ENCODE peak calls at places on chromosomes 11 and 22, in four cellular contexts. Z is iPS DF 6.9; H is thyroid gland; D is CD4-positive, alpha-beta memory T cell. K is an unnamed sample. For H3K4me1 and H3K27me3, the result is how much of the 10 kb centered on the place peaks cover.

GRCh38 chr11:110065189-110065588 is 28.0 kb upstream of the ZC3H12C start:
- DNase-seq in Z (no peak), H (no peak), D (no peak), K (no peak)

GRCh38 chr11:126268361-126268707 is 361 bp downstream of the SRPRA start:
- DNase-seq in Z (no peak), D (no peak), H (no peak), K (no peak)

GRCh38 chr22:28043269-28043668 is 124.2 kb upstream of the PITPNB start:
- DNase-seq in Z (no peak), D (no peak), H (no peak), K (no peak)

GRCh38 chr11:75625970-75626691 is 42.7 kb downstream of the MAP6 start:
- DNase-seq in D (no peak), Z (no peak), H (no peak), K (no peak)

GRCh38 chr11:31645747-31646146 is 136.2 kb downstream of the ELP4 start:
- DNase-seq in H (no peak), Z (no peak), D (no peak), K (no peak)

GRCh38 chr11:124078591-124078990 is 36.7 kb upstream of the VWA5A start:
- DNase-seq in Z (no peak), H (no peak), D (no peak), K (no peak)

GRCh38 chr11:65851083-65851579 is 6.8 kb downstream of the CFL1 start:
- DNase-seq in D (no peak), Z (no peak), H (no peak), K (peak)

GRCh38 chr22:50035976-50036375 is 22.1 kb downstream of the TTLL8 start:
- DNase-seq in D (no peak), H (no peak), Z (no peak), K (no peak)

GRCh38 chr22:47307326-47307725 is 544.9 kb downstream of the TBC1D22A start:
- DNase-seq in H (no peak), D (no peak), Z (no peak), K (no peak)

GRCh38 chr22:23913661-23914353 is 19.6 kb downstream of the MIF start:
- DNase-seq in D (peak), H (peak), Z (peak), K (peak)

DNA sequence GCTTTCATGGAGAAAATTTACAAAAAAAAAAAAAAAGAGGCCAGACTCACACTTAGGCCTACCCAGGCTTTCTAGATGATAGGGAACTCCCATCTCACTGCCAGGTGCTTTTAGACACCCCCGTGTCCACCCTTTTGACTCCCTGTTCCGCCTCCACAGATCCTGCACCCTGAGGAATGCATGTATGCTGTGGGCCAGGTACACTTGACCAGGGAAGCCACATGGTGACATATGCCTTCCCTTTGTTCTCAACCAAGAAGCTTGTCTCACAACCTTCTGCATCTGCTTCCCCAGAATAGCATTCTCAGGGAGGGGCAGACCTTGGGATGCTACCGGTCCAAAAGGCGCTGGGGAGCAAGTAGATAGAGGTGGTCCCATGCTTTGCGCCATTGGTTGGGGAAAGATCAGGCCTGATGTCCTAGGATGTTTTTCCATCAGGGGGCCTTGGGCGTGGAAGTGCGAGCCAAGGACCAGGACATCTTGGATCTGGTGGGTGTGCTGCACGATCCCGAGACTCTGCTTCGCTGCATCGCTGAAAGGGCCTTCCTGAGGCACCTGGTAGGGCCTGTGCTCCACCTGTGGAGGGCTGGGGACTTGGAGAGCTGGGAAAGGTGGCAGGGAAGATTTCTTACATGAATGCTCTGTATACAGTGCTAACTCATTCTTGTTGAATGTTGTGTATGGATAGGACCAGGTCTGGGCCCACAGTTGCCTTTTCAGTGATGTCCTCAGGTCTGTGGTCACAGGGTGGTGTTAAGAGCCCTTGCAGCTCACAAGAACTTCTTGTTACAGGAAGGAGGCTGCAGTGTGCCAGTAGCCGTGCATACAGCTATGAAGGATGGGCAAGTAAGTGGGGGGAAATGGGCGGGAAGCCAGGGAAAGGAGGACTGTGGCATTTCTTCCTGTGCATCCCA is 7.5 kb downstream of the HMBS start:
- DNase-seq in D (no peak), H (peak), Z (no peak), K (no peak)
- H3K4me1 ChIP-seq in D (under half), H (under half), Z (under half), K (under half)

GRCh38 chr11:130652671-130653335 is 204.4 kb downstream of the ADAMTS15 start:
- DNase-seq in D (no peak), Z (no peak), H (peak), K (no peak)

GRCh38 chr11:130655308-130655707 is 206.9 kb downstream of the ADAMTS15 start:
- DNase-seq in Z (no peak), H (no peak), D (no peak), K (no peak)

GRCh38 chr11:130651266-130651855 is 202.9 kb downstream of the ADAMTS15 start:
- DNase-seq in Z (no peak), D (no peak), H (no peak), K (no peak)

GRCh38 chr11:130650456-130651068 is 202.1 kb downstream of the ADAMTS15 start:
- DNase-seq in H (no peak), Z (no peak), D (no peak), K (no peak)

DNA sequence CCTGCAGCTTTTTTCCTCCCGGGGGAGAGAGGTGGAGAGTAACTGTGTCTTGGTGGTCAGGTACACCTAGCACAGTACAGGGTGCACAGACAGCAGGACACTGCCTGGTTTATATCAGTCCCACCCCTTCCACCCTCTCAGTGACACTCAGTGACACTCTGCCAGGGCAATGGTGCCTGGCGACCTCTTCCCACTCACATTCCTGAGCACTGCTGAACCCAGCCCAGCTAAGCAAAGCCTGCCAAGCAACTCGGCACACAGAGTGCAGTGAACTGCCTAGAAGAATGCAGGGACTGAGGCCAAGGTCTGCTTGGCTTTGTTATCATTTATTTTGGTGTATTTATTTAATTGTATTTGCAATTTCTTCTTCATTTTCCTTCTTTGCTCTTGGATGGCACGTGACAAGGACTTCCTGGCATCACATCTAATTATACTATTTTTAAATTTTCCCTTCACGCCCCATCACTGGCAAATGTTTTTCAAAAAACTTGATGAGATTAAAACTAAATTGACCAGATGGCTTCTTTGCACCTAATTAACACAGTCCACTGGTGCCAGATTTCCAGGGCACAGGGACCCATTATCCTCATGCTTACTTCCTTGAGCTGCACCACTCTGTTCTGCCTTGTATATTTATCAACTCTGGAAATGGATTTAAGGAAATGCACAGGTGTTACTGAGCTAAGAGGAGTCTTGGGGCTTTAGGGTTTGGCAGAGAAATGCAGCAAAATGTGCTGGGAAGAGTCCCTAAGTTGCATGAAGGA is 205.6 kb downstream of the ADAMTS15 start:
- DNase-seq in H (peak), D (no peak), Z (no peak), K (no peak)
- H3K27ac ChIP-seq in H (peak), D (no peak), Z (no peak), K (no peak)

DNA sequence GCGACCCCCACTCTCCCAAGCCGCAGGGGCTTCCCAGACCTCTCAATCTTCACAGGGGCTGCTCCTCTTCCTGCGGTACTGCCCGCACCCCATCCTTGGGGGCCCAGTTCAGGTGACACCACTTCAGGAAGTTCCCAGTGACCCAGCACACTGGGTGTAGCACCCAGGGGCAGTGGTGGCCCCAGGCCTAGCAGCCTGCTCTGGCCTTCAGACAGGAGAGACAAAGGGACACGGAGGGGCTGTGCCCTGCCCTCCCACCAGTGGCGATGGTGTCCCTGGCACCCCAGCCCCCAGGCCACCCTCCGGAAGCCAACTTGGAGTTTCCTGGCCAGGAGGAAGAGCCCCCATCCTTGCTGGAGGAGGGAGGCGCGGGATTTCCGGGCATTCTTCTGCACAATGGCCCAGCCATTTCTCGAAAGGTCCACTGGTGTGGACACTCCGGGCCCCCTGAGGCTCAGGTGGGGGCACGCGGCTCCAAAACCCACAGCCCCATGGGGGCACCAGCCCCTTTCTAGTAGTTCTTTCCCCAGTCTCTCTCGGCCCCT is 978 bp upstream of the CLDN5 start:
- DNase-seq in D (no peak), H (no peak), Z (no peak), K (no peak)
- H3K27me3 ChIP-seq in D (under half), H (under half), Z (under half), K (under half)

DNA sequence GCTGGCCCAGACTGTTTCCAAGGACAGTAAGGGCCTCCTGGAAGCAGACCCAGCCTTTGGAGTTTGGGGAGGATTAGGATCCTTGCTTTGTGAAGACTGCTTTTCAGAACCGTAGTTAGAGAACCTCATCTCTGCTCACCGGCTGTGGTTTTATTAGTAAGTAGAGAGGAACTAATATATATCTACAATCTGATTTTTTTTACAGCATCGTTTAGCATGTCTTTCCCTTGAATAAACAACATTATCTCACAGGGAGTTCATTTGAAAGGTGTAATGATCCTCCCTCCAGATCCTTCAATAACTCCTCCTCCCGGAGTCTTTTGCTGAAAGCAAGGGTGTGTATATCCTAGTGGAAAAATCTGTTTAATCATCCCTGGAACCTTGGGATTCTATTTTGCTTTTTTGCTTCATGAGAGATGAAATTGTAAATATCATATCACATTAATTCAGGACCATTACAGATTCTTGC is 132.7 kb downstream of the DBX1 start:
- DNase-seq in H (no peak), D (no peak), Z (no peak), K (no peak)
- H3K4me1 ChIP-seq in H (half or more), D (under half), Z (under half), K (under half)

GRCh38 chr11:59785818-59786217 is 24.8 kb downstream of the MRPL16 start:
- DNase-seq in D (no peak), H (no peak), Z (no peak), K (no peak)

GRCh38 chr11:59782080-59782479 is 26.9 kb downstream of the STX3 start:
- DNase-seq in D (no peak), H (no peak), Z (no peak), K (no peak)

GRCh38 chr11:59787816-59788215 is 22.8 kb downstream of the MRPL16 start:
- DNase-seq in D (no peak), Z (no peak), H (no peak), K (no peak)

GRCh38 chr11:59787255-59787588 is 23.4 kb downstream of the MRPL16 start:
- DNase-seq in H (no peak), Z (no peak), D (no peak), K (no peak)

DNA sequence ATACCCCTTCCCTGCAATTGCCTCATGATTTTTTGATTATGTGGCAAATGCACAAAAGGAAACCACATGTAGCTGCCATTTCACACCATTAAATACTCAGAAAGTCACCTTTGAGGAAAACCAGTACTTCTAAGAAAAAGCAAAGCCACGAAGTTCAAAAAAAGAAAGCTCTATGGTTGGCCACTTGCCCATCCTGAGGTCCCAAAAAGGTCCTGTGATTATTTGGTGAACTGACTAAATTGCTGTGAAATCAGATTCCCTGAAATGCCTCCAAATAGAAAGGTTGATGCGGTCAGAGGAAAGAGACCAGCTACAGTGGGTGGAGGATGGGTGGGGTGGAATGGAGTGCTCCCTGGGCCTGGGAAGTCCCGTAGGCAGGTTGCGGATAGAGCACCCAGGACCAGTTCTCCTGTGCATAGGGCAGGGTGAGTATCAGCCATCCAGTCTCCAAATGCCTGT is 26.9 kb downstream of the MRPL16 start:
- DNase-seq in D (no peak), Z (no peak), H (no peak), K (no peak)
- H3K27ac ChIP-seq in D (no peak), Z (no peak), H (no peak), K (no peak)

GRCh38 chr22:20967697-20968201 is 694 bp downstream of the AIFM3 start:
- DNase-seq in Z (no peak), H (no peak), D (no peak), K (no peak)
- H3K27me3 ChIP-seq in Z (under half), H (under half), D (under half), K (under half)

K was measured in CD8-positive, alpha-beta T cell.